ENCODE peak calls at places on chromosomes 11 and 22, in five cellular contexts. One of them, this sample, is unnamed.

GRCh38 chr11:63849691-63850090 is 10.8 kb downstream of the MARK2 start:
- DNase-seq in ovary: no peak
- DNase-seq in neural crest cell: no peak
- DNase-seq in endodermal cell: no peak
- DNase-seq in fibroblast of lung: no peak
- DNase-seq in this sample: no peak

GRCh38 chr11:91700854-91701253 is 523.8 kb upstream of the FAT3 start:
- DNase-seq in neural crest cell: no peak
- DNase-seq in endodermal cell: no peak
- DNase-seq in ovary: no peak
- DNase-seq in fibroblast of lung: no peak
- DNase-seq in this sample: no peak

GRCh38 chr11:76391039-76391438 is 9.9 kb downstream of the GVQW3 start:
- DNase-seq in neural crest cell: no peak
- DNase-seq in fibroblast of lung: no peak
- DNase-seq in ovary: no peak
- DNase-seq in endodermal cell: no peak
- DNase-seq in this sample: no peak

GRCh38 chr11:61138940-61139339 is 22.3 kb downstream of the VPS37C start:
- DNase-seq in ovary: no peak
- DNase-seq in fibroblast of lung: peak; percentile 51
- DNase-seq in neural crest cell: no peak
- DNase-seq in endodermal cell: no peak
- DNase-seq in this sample: no peak

GRCh38 chr11:16945671-16946469 is 68.3 kb downstream of the PLEKHA7 start:
- DNase-seq in ovary: peak; percentile 62
- DNase-seq in fibroblast of lung: peak; percentile 60
- DNase-seq in neural crest cell: peak; percentile 47
- DNase-seq in endodermal cell: peak; percentile 82
- DNase-seq in this sample: no peak

GRCh38 chr22:44616461-44616860 is 85.5 kb upstream of the PRR5 start:
- DNase-seq in endodermal cell: no peak
- DNase-seq in ovary: no peak
- DNase-seq in fibroblast of lung: no peak
- DNase-seq in neural crest cell: no peak
- DNase-seq in this sample: no peak

GRCh38 chr11:6574816-6575715 is 28.4 kb downstream of the RRP8 start:
- DNase-seq in ovary: no peak
- DNase-seq in neural crest cell: no peak
- DNase-seq in endodermal cell: no peak
- DNase-seq in fibroblast of lung: no peak
- DNase-seq in this sample: no peak

GRCh38 chr11:1560011-1560579 is 12.0 kb downstream of the DUSP8 start:
- DNase-seq in endodermal cell: no peak
- DNase-seq in neural crest cell: no peak
- DNase-seq in fibroblast of lung: no peak
- DNase-seq in ovary: no peak
- DNase-seq in this sample: no peak

GRCh38 chr11:48384670-48385069 is 18.4 kb upstream of the OR4C5 start:
- DNase-seq in neural crest cell: no peak
- DNase-seq in endodermal cell: peak; percentile 69
- DNase-seq in ovary: no peak
- DNase-seq in fibroblast of lung: no peak
- DNase-seq in this sample: no peak
- TF ChIP-seq CTCF in neural crest cell: no peak
- TF ChIP-seq CTCF in endodermal cell: peak; percentile 39
- TF ChIP-seq CTCF in ovary: no peak
- TF ChIP-seq CTCF in fibroblast of lung: no peak
- TF ChIP-seq CTCF in this sample: no peak

GRCh38 chr11:69640995-69641581 is at the start of gene CCND1:
- DNase-seq in ovary: no peak
- DNase-seq in endodermal cell: peak; percentile 97
- DNase-seq in fibroblast of lung: peak; percentile 94
- DNase-seq in neural crest cell: peak; percentile 81
- DNase-seq in this sample: no peak
- TF ChIP-seq CTCF in ovary: no peak
- TF ChIP-seq CTCF in endodermal cell: peak; percentile 47
- TF ChIP-seq CTCF in fibroblast of lung: no peak
- TF ChIP-seq CTCF in neural crest cell: peak; percentile 12
- TF ChIP-seq CTCF in this sample: no peak

GRCh38 chr22:19819911-19820879 is 34.5 kb downstream of the GNB1L start:
- DNase-seq in ovary: no peak
- DNase-seq in endodermal cell: peak; percentile 37
- DNase-seq in fibroblast of lung: no peak
- DNase-seq in neural crest cell: no peak
- DNase-seq in this sample: peak; percentile 34

GRCh38 chr22:19819209-19819910 is 35.3 kb downstream of the GNB1L start:
- DNase-seq in endodermal cell: peak; percentile 23
- DNase-seq in neural crest cell: no peak
- DNase-seq in fibroblast of lung: no peak
- DNase-seq in ovary: no peak
- DNase-seq in this sample: peak; percentile 27

GRCh38 chr22:19821523-19822300 is 33.0 kb downstream of the GNB1L start:
- DNase-seq in fibroblast of lung: no peak
- DNase-seq in endodermal cell: peak; percentile 29
- DNase-seq in ovary: no peak
- DNase-seq in neural crest cell: no peak
- DNase-seq in this sample: peak; percentile 42

GRCh38 chr22:19822301-19823117 is 32.2 kb downstream of the GNB1L start:
- DNase-seq in neural crest cell: no peak
- DNase-seq in ovary: no peak
- DNase-seq in endodermal cell: peak; percentile 35
- DNase-seq in fibroblast of lung: no peak
- DNase-seq in this sample: peak; percentile 41

GRCh38 chr22:19820880-19821522 is 33.7 kb downstream of the GNB1L start:
- DNase-seq in endodermal cell: peak; percentile 54
- DNase-seq in ovary: no peak
- DNase-seq in neural crest cell: no peak
- DNase-seq in fibroblast of lung: no peak
- DNase-seq in this sample: peak; percentile 33
- TF ChIP-seq CTCF in endodermal cell: peak; percentile 49
- TF ChIP-seq CTCF in ovary: no peak
- TF ChIP-seq CTCF in neural crest cell: no peak
- TF ChIP-seq CTCF in fibroblast of lung: no peak
- TF ChIP-seq CTCF in this sample: no peak

DNA sequence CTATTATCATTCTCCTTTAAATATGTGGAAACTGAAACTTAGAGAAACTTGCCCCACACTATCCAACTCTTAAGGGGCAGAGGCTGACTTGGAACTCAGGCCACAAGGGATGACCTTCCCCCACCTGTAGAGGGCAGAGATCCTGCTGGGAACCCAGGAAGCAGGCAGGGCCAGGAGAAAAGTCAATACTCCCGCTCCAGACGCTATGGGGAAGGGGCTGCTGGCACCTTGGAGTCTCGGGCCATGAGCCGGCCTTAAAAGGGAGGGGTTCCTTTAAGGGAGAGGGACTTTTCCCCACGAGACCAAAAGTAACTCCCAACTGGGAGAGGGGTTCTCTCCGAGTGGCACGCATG is 620 bp upstream of the ANO5 start:
- DNase-seq in ovary: no peak
- DNase-seq in fibroblast of lung: no peak
- DNase-seq in endodermal cell: peak; percentile 86
- DNase-seq in neural crest cell: no peak
- DNase-seq in this sample: no peak
- TF ChIP-seq CTCF in ovary: no peak
- TF ChIP-seq CTCF in fibroblast of lung: no peak
- TF ChIP-seq CTCF in endodermal cell: peak; percentile 76
- TF ChIP-seq CTCF in neural crest cell: peak; percentile 46
- TF ChIP-seq CTCF in this sample: no peak

GRCh38 chr11:8332196-8332595 is 68.5 kb upstream of the LMO1 start:
- DNase-seq in endodermal cell: no peak
- DNase-seq in ovary: no peak
- DNase-seq in neural crest cell: no peak
- DNase-seq in fibroblast of lung: no peak
- DNase-seq in this sample: peak; percentile 72

GRCh38 chr11:8335683-8336082 is 72.0 kb upstream of the LMO1 start:
- DNase-seq in fibroblast of lung: no peak
- DNase-seq in ovary: no peak
- DNase-seq in endodermal cell: no peak
- DNase-seq in neural crest cell: no peak
- DNase-seq in this sample: no peak

GRCh38 chr11:8331767-8332166 is 68.1 kb upstream of the LMO1 start:
- DNase-seq in fibroblast of lung: no peak
- DNase-seq in endodermal cell: no peak
- DNase-seq in neural crest cell: no peak
- DNase-seq in ovary: no peak
- DNase-seq in this sample: peak; percentile 62

GRCh38 chr11:8335186-8335585 is 71.5 kb upstream of the LMO1 start:
- DNase-seq in neural crest cell: no peak
- DNase-seq in endodermal cell: peak; percentile 78
- DNase-seq in ovary: no peak
- DNase-seq in fibroblast of lung: no peak
- DNase-seq in this sample: no peak

DNA sequence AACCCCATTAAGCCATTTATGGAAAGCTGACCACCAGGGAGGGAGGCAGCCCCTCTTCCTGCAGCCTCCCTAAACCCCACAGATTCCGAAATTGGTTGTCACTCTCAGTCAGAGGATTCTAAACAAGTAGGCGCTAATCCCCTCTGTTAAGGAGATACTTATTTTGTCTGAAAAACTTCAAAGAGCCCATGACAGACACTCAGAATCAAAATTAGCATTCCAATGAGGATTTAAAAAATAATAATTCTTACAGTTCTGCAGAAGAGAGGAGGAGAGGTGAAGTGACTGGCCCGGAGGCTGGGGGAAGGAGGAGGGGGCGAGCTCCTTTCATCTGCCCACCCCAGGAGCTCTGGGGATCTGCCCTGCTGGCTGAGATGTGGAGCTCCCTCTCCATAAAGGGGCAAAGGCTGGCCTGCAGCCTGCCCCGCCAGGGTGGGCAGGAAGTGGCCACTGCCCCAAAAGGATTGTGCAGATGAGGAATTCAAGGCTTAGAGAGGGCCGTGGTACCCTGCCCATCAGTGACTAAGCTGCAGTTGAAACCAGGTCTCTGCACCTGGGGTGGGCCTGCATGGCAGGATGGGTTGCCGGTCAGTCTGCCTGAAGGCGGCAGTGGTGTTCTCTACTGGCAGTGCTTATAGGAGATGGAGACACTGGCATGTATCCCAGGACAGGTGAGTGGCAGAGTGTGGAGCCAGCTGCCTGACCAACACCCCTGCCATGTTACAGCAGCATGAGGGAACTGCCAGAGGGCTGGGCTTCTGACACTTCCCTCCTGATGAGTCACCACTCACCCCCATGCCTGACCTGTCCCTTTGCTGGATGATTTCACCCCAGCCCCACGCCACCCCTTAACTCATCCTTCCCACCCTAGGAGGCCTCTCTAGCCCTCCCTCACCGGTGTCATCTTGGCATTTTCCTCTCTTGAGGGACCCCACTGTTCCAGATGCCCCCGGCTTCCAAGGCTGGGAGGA is 70.0 kb upstream of the LMO1 start:
- DNase-seq in ovary: no peak
- DNase-seq in neural crest cell: no peak
- DNase-seq in fibroblast of lung: no peak
- DNase-seq in endodermal cell: peak; percentile 88
- DNase-seq in this sample: peak; percentile 86
- TF ChIP-seq CTCF in ovary: no peak
- TF ChIP-seq CTCF in neural crest cell: no peak
- TF ChIP-seq CTCF in fibroblast of lung: no peak
- TF ChIP-seq CTCF in endodermal cell: peak; percentile 52
- TF ChIP-seq CTCF in this sample: no peak

DNA sequence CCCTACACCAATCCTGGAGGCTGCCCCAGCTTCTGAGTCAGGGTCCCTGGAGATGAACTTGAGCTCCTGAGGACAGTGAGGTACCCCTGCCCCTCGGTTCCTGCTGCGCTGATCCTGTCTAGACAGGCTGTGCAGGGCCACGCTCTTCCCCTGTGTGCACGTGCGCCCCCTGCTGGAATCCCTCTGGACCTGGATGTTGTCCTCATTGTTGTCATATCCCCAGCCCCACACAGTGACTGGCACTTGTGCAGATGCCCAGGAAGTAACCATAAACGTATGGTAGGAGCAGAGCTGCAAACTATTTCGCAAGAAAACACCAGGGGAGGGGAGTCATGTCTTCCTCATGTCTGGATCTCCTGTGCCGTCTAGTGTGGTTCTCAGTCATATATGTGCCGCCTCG is 114.7 kb downstream of the CRYBB2 start:
- DNase-seq in ovary: no peak
- DNase-seq in neural crest cell: peak; percentile 69
- DNase-seq in fibroblast of lung: peak; percentile 4
- DNase-seq in endodermal cell: peak; percentile 94
- DNase-seq in this sample: no peak
- TF ChIP-seq CTCF in ovary: no peak
- TF ChIP-seq CTCF in neural crest cell: peak; percentile 66
- TF ChIP-seq CTCF in fibroblast of lung: peak; percentile 16
- TF ChIP-seq CTCF in endodermal cell: peak; percentile 82
- TF ChIP-seq CTCF in this sample: peak; percentile 33

DNA sequence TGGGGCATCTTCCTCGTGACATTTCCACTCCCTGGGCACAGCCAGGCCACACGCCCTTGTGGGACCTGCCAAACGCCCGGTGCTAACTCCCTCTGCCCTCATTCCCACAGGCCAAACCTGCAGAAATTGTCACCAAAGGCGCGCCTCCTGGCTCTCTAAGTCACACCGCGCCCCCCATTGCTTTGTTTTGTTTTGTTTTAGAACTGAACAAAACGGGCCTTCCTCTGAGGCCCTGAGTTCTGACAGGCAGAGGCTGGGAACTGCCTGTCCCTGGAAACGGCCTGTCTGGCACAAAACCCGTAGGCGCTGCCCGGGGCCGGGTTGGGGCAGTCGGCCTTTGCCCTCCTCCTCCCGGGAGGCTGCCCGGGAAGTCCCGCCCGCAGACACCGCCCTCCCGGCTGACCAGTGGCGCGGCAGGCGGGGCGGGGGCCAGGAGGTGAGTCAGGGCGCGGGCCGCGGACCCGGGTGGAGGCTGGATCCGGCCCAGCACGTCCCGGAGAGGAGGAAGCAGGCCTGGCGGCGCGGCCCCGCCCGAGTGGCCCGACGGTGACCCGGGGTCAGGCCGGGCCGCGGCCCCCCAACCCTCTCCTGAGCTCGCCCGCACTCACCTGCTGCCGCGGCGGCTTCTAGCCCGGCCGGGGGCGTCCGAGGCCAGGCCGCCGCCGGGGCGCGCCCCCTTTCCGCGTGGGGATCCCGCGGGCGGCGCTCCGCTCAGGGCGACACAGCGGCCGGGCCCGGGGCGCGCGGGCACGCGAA is 465 bp downstream of the SUN2 start:
- DNase-seq in ovary: peak; percentile 86
- DNase-seq in neural crest cell: peak; percentile 58
- DNase-seq in endodermal cell: peak; percentile 83
- DNase-seq in fibroblast of lung: peak; percentile 84
- DNase-seq in this sample: peak; percentile 95
- TF ChIP-seq CTCF in ovary: peak; percentile 35
- TF ChIP-seq CTCF in neural crest cell: no peak
- TF ChIP-seq CTCF in endodermal cell: no peak
- TF ChIP-seq CTCF in fibroblast of lung: no peak
- TF ChIP-seq CTCF in this sample: no peak